ENCODE peak calls at places on chromosomes 3 and 15, in five cellular contexts. One of them, this sample, is unnamed.

GRCh38 chr3:181623924-181624694 is 87.6 kb upstream of the SOX2 start:
- DNase-seq in HL-60: no peak
- DNase-seq in cardiac fibroblast: peak
- DNase-seq in spleen: no peak
- DNase-seq in uterus: no peak
- DNase-seq in this sample: peak

GRCh38 chr3:112814256-112814655 is 32.4 kb downstream of the CD200R1L start:
- DNase-seq in HL-60: no peak
- DNase-seq in cardiac fibroblast: peak
- DNase-seq in spleen: no peak
- DNase-seq in uterus: no peak
- DNase-seq in this sample: peak

GRCh38 chr3:101117981-101118380 is 124.8 kb upstream of the ABI3BP start:
- DNase-seq in HL-60: no peak
- DNase-seq in cardiac fibroblast: peak
- DNase-seq in spleen: no peak
- DNase-seq in uterus: no peak
- DNase-seq in this sample: no peak

GRCh38 chr15:96431787-96432186 is 101.3 kb downstream of the NR2F2 start:
- DNase-seq in HL-60: no peak
- DNase-seq in cardiac fibroblast: no peak
- DNase-seq in spleen: no peak
- DNase-seq in uterus: no peak
- DNase-seq in this sample: no peak

GRCh38 chr3:61719278-61719977 is 158.1 kb downstream of the PTPRG start:
- DNase-seq in HL-60: no peak
- DNase-seq in cardiac fibroblast: no peak
- DNase-seq in spleen: no peak
- DNase-seq in uterus: no peak
- DNase-seq in this sample: no peak

GRCh38 chr3:124811441-124811840 is 75.7 kb downstream of the ITGB5 start:
- DNase-seq in HL-60: no peak
- DNase-seq in cardiac fibroblast: peak
- DNase-seq in spleen: no peak
- DNase-seq in uterus: no peak
- DNase-seq in this sample: no peak

GRCh38 chr3:48716508-48716981 is 476 bp downstream of the IP6K2 start:
- DNase-seq in HL-60: no peak
- DNase-seq in cardiac fibroblast: no peak
- DNase-seq in spleen: peak
- DNase-seq in uterus: no peak
- DNase-seq in this sample: no peak

GRCh38 chr3:128277378-128278049 is 124.2 kb downstream of the EEFSEC start:
- DNase-seq in HL-60: no peak
- DNase-seq in cardiac fibroblast: no peak
- DNase-seq in spleen: no peak
- DNase-seq in uterus: no peak
- DNase-seq in this sample: no peak

GRCh38 chr3:63990204-63990603 is 33.1 kb downstream of the PSMD6 start:
- DNase-seq in HL-60: no peak
- DNase-seq in cardiac fibroblast: no peak
- DNase-seq in spleen: peak
- DNase-seq in uterus: no peak
- DNase-seq in this sample: no peak

GRCh38 chr3:191051037-191051436 is 148.0 kb upstream of the OSTN start:
- DNase-seq in HL-60: no peak
- DNase-seq in cardiac fibroblast: peak
- DNase-seq in spleen: no peak
- DNase-seq in uterus: no peak
- DNase-seq in this sample: peak

GRCh38 chr3:3065876-3066275 is 44.3 kb downstream of the IL5RA start:
- DNase-seq in HL-60: no peak
- DNase-seq in cardiac fibroblast: peak
- DNase-seq in spleen: no peak
- DNase-seq in uterus: no peak
- DNase-seq in this sample: peak

GRCh38 chr15:66184492-66184891 is 69.1 kb downstream of the MEGF11 start:
- DNase-seq in HL-60: no peak
- DNase-seq in cardiac fibroblast: no peak
- DNase-seq in spleen: no peak
- DNase-seq in uterus: no peak
- DNase-seq in this sample: no peak

GRCh38 chr3:128317101-128317697 is 149.5 kb downstream of the DNAJB8 start:
- DNase-seq in HL-60: no peak
- DNase-seq in cardiac fibroblast: no peak
- DNase-seq in spleen: no peak
- DNase-seq in uterus: peak
- DNase-seq in this sample: no peak

GRCh38 chr3:63349583-63350177 is 71.6 kb downstream of the SYNPR start:
- DNase-seq in HL-60: peak
- DNase-seq in cardiac fibroblast: peak
- DNase-seq in spleen: no peak
- DNase-seq in uterus: peak
- DNase-seq in this sample: peak

GRCh38 chr15:85541744-85542143 is 161.3 kb downstream of the AKAP13 start:
- DNase-seq in HL-60: no peak
- DNase-seq in cardiac fibroblast: no peak
- DNase-seq in spleen: no peak
- DNase-seq in uterus: no peak
- DNase-seq in this sample: peak

GRCh38 chr3:42117175-42118008 is 26.2 kb downstream of the TRAK1 start:
- DNase-seq in HL-60: no peak
- DNase-seq in cardiac fibroblast: peak
- DNase-seq in spleen: no peak
- DNase-seq in uterus: peak
- DNase-seq in this sample: peak
- TF ChIP-seq CTCF in HL-60: no peak
- TF ChIP-seq CTCF in cardiac fibroblast: peak
- TF ChIP-seq CTCF in spleen: peak
- TF ChIP-seq CTCF in uterus: no peak
- TF ChIP-seq CTCF in this sample: peak

GRCh38 chr3:123655400-123655799 is 70.5 kb upstream of the HACD2 start:
- DNase-seq in HL-60: no peak
- DNase-seq in cardiac fibroblast: peak
- DNase-seq in spleen: no peak
- DNase-seq in uterus: no peak
- DNase-seq in this sample: no peak

GRCh38 chr3:123657578-123657977 is 72.7 kb upstream of the HACD2 start:
- DNase-seq in HL-60: no peak
- DNase-seq in cardiac fibroblast: peak
- DNase-seq in spleen: no peak
- DNase-seq in uterus: no peak
- DNase-seq in this sample: no peak

GRCh38 chr3:123657111-123657510 is 72.3 kb upstream of the HACD2 start:
- DNase-seq in HL-60: no peak
- DNase-seq in cardiac fibroblast: no peak
- DNase-seq in spleen: no peak
- DNase-seq in uterus: no peak
- DNase-seq in this sample: no peak

GRCh38 chr3:123656241-123656640 is 71.4 kb upstream of the HACD2 start:
- DNase-seq in HL-60: no peak
- DNase-seq in cardiac fibroblast: no peak
- DNase-seq in spleen: no peak
- DNase-seq in uterus: no peak
- DNase-seq in this sample: no peak

GRCh38 chr3:123656691-123657090 is 71.8 kb upstream of the HACD2 start:
- DNase-seq in HL-60: no peak
- DNase-seq in cardiac fibroblast: no peak
- DNase-seq in spleen: no peak
- DNase-seq in uterus: no peak
- DNase-seq in this sample: no peak
- H3K4me3 ChIP-seq in HL-60: no peak
- H3K4me3 ChIP-seq in cardiac fibroblast: no peak
- H3K4me3 ChIP-seq in spleen: no peak
- H3K4me3 ChIP-seq in uterus: no peak
- H3K4me3 ChIP-seq in this sample: no peak

GRCh38 chr3:126570103-126570541 is 11.4 kb upstream of the C3orf22 start:
- DNase-seq in HL-60: no peak
- DNase-seq in cardiac fibroblast: no peak
- DNase-seq in spleen: no peak
- DNase-seq in uterus: no peak
- DNase-seq in this sample: no peak

GRCh38 chr3:126571078-126571477 is 12.3 kb upstream of the C3orf22 start:
- DNase-seq in HL-60: no peak
- DNase-seq in cardiac fibroblast: no peak
- DNase-seq in spleen: no peak
- DNase-seq in uterus: no peak
- DNase-seq in this sample: no peak

GRCh38 chr3:126568776-126569342 is 10.1 kb upstream of the C3orf22 start:
- DNase-seq in HL-60: no peak
- DNase-seq in cardiac fibroblast: no peak
- DNase-seq in spleen: no peak
- DNase-seq in uterus: no peak
- DNase-seq in this sample: no peak

GRCh38 chr3:126569390-126569975 is 10.8 kb upstream of the C3orf22 start:
- DNase-seq in HL-60: no peak
- DNase-seq in cardiac fibroblast: no peak
- DNase-seq in spleen: no peak
- DNase-seq in uterus: no peak
- DNase-seq in this sample: no peak

GRCh38 chr3:126567696-126568438 is 9.1 kb upstream of the C3orf22 start:
- DNase-seq in HL-60: no peak
- DNase-seq in cardiac fibroblast: no peak
- DNase-seq in spleen: no peak
- DNase-seq in uterus: no peak
- DNase-seq in this sample: no peak
- TF ChIP-seq CTCF in HL-60: no peak
- TF ChIP-seq CTCF in cardiac fibroblast: no peak
- TF ChIP-seq CTCF in spleen: no peak
- TF ChIP-seq CTCF in uterus: no peak
- TF ChIP-seq CTCF in this sample: peak

DNA sequence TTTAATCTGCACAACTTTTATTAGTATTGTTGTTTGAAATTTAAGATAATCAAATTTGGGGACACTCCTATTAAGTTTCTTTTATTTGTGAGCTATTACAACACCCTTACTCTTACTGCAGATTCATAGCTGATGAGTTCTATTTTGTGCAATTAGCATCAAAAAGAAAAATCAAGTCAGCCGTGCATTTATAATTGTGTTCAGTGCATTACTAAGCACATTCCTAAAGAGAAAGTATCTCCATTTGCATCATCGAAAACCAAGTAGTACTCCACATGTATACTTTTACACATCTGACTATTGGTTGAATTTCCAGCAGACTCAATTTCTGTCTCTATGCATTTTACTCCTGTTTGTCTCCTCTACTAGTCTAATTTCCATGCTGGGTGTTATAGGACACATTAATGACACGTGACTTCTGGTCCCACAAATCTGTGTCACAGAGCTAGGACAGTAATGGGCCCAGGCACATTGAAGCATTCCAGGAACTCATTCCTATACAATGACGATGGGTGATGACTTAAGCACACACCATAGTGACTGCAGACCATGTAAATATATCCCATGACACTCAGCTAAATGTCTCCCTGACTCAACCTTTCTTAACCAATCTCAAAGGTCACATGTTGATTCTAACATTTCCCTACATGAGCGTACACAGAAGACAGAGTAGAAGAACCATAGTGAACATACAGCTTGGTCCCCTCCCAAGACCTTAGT is 477.5 kb downstream of the LPP start:
- DNase-seq in HL-60: no peak
- DNase-seq in cardiac fibroblast: peak
- DNase-seq in spleen: no peak
- DNase-seq in uterus: no peak
- DNase-seq in this sample: peak
- H3K4me3 ChIP-seq in HL-60: no peak
- H3K4me3 ChIP-seq in cardiac fibroblast: no peak
- H3K4me3 ChIP-seq in spleen: no peak
- H3K4me3 ChIP-seq in uterus: no peak
- H3K4me3 ChIP-seq in this sample: no peak